ENCODE peak calls at places on chromosomes 4 and X, in ten cellular contexts. J, N, W, G, Z, Q, F, M, I and R are unnamed samples.

GRCh38 chrX:22542641-22543040 is 269.9 kb downstream of the CBLL2 start:
- DNase-seq in N (no peak), G (no peak), M (no peak), F (no peak), J (no peak), W (peak), I (no peak), Z (no peak), Q (no peak), R (no peak)

GRCh38 chrX:9467751-9468150 is 2.9 kb downstream of the TBL1X start:
- DNase-seq in F (no peak), M (no peak), Z (no peak), W (no peak), J (no peak), G (no peak), N (no peak), Q (no peak), I (no peak), R (no peak)

GRCh38 chrX:952816-953215 is 259.6 kb downstream of the CRLF2 start:
- DNase-seq in M (no peak), F (no peak), Q (no peak), G (no peak), W (no peak), N (no peak), Z (no peak), I (no peak), J (no peak), R (no peak)

GRCh38 chrX:50691820-50692219 is 122.2 kb downstream of the SHROOM4 start:
- DNase-seq in N (no peak), F (no peak), W (peak), Z (peak), Q (peak), M (peak), I (peak), J (no peak), G (no peak), R (peak)

GRCh38 chr4:72896515-72896914 is 173.0 kb downstream of the COX18 start:
- DNase-seq in W (peak), I (no peak), G (peak), J (no peak), N (no peak), M (no peak), Z (no peak), Q (peak), F (no peak), R (peak)

GRCh38 chr4:182370491-182370890 is 127.3 kb downstream of the TENM3 start:
- DNase-seq in G (no peak), Z (no peak), Q (no peak), M (no peak), N (no peak), J (no peak), I (no peak), W (no peak), F (no peak), R (no peak)

GRCh38 chr4:95877636-95878035 is 37.7 kb downstream of the PDHA2 start:
- DNase-seq in W (no peak), J (no peak), N (no peak), I (no peak), Z (no peak), G (no peak), M (no peak), Q (no peak), F (no peak), R (no peak)

GRCh38 chr4:36316544-36317082 is 35.2 kb downstream of the DTHD1 start:
- DNase-seq in F (no peak), N (no peak), Z (no peak), M (no peak), Q (peak), J (no peak), G (no peak), I (no peak), W (peak), R (peak)

GRCh38 chrX:2666491-2666890 is 24.6 kb upstream of the CD99 start:
- DNase-seq in I (no peak), F (no peak), W (no peak), Z (no peak), N (no peak), M (no peak), Q (no peak), G (no peak), J (no peak), R (no peak)

GRCh38 chr4:174996079-174996478 is 77.9 kb downstream of the ADAM29 start:
- DNase-seq in M (no peak), N (no peak), J (no peak), I (no peak), Z (no peak), F (no peak), Q (peak), G (no peak), W (no peak), R (no peak)

GRCh38 chr4:176383273-176384077 is 63.7 kb downstream of the SPCS3 start:
- DNase-seq in W (peak), J (no peak), F (peak), M (no peak), Z (no peak), I (no peak), Q (no peak), G (no peak), N (no peak), R (no peak)

GRCh38 chrX:15050395-15050794 is 177.2 kb downstream of the MOSPD2 start:
- DNase-seq in J (no peak), M (no peak), G (no peak), I (no peak), Q (no peak), F (no peak), N (no peak), Z (no peak), W (no peak), R (no peak)

GRCh38 chrX:17859609-17860178 is 1.4 kb downstream of the RAI2 start:
- DNase-seq in M (no peak), I (no peak), W (no peak), F (no peak), Z (no peak), G (no peak), Q (no peak), J (no peak), N (no peak), R (no peak)

GRCh38 chr4:53963786-53964185 is 100.6 kb downstream of the CHIC2 start:
- DNase-seq in Q (no peak), I (no peak), W (no peak), J (no peak), F (no peak), G (no peak), M (no peak), Z (no peak), N (no peak), R (peak)

GRCh38 chr4:41880840-41881831 is 54.1 kb upstream of the TMEM33 start:
- DNase-seq in M (no peak), Q (no peak), F (no peak), Z (no peak), G (no peak), I (no peak), W (no peak), J (no peak), N (no peak), R (no peak)

GRCh38 chr4:153084249-153084648 is 120.0 kb upstream of the TRIM2 start:
- DNase-seq in M (no peak), W (no peak), N (no peak), F (no peak), Q (no peak), I (no peak), Z (no peak), J (no peak), G (no peak), R (no peak)

GRCh38 chr4:74440356-74440755 is 4.6 kb upstream of the AREG start:
- DNase-seq in W (no peak), Z (no peak), I (no peak), G (no peak), J (no peak), Q (no peak), M (no peak), N (no peak), F (no peak), R (no peak)

GRCh38 chrX:148133099-148133725 is 152.1 kb downstream of the FMR1NB start:
- DNase-seq in M (no peak), Z (no peak), N (no peak), W (peak), I (no peak), F (no peak), Q (no peak), J (no peak), G (no peak), R (peak)

GRCh38 chr4:122003335-122003734 is 51.5 kb upstream of the TRPC3 start:
- DNase-seq in I (peak), Q (peak), F (no peak), J (no peak), W (peak), M (peak), Z (no peak), N (no peak), G (no peak), R (peak)

GRCh38 chrX:69424161-69424560 is 80.0 kb upstream of the NALF2 start:
- DNase-seq in I (no peak), G (no peak), Q (no peak), Z (no peak), W (no peak), N (no peak), M (no peak), F (no peak), J (no peak), R (peak)